ENCODE peak calls at places on chromosomes 4 and X, in five cellular contexts. Q is ovary, U is prostate gland, I is right lobe of liver, T is stomach. F is an unnamed sample.

GRCh38 chr4:113641025-113641431 is 120.5 kb downstream of the CAMK2D start:
- DNase-seq in U (no peak), I (no peak), T (no peak), Q (no peak), F (no peak)

GRCh38 chr4:39259571-39260330 is 77.4 kb downstream of the WDR19 start:
- DNase-seq in I (no peak), Q (no peak), T (no peak), U (no peak), F (no peak)

GRCh38 chrX:151680805-151681204 is 14.5 kb upstream of the PRRG3 start:
- DNase-seq in I (no peak), T (peak; percentile 55), Q (no peak), U (peak; percentile 5), F (peak; percentile 35)

GRCh38 chrX:77749695-77750094 is 36.3 kb downstream of the ATRX start:
- DNase-seq in T (no peak), U (no peak), I (no peak), Q (no peak), F (no peak)

GRCh38 chrX:15619053-15619772 is 18.5 kb upstream of the ACE2 start:
- DNase-seq in U (peak; percentile 40), Q (no peak), I (no peak), T (no peak), F (no peak)

GRCh38 chrX:56733459-56734046 is 4.5 kb downstream of the NBDY start:
- DNase-seq in Q (peak; percentile 61), I (no peak), U (peak; percentile 36), T (peak; percentile 68), F (peak; percentile 50)

GRCh38 chr4:121156822-121157769 is 7.0 kb downstream of the TNIP3 start:
- DNase-seq in U (no peak), T (no peak), Q (no peak), I (peak; percentile 54), F (peak; percentile 22)

GRCh38 chr4:6613676-6614651 is 26.5 kb upstream of the MRFAP1 start:
- DNase-seq in U (no peak), T (no peak), I (no peak), Q (no peak), F (no peak)

GRCh38 chrX:153580700-153581386 is 18.1 kb downstream of the CCNQ start:
- DNase-seq in I (no peak), Q (no peak), U (no peak), T (no peak), F (peak; percentile 39)

GRCh38 chr4:78542373-78542772 is 9.2 kb upstream of the ANXA3 start:
- DNase-seq in T (no peak), Q (no peak), U (no peak), I (no peak), F (no peak)

GRCh38 chr4:118849867-118850812 is 14.2 kb upstream of the SEC24D start:
- DNase-seq in Q (no peak), T (no peak), U (no peak), I (no peak), F (peak; percentile 36)

GRCh38 chrX:18616688-18617087 is 55.2 kb downstream of the RS1 start:
- DNase-seq in Q (no peak), I (no peak), U (no peak), T (no peak), F (no peak)

GRCh38 chr4:18676136-18676922 is 654.8 kb upstream of the LCORL start:
- DNase-seq in T (no peak), U (no peak), Q (no peak), I (no peak), F (no peak)

GRCh38 chr4:2248044-2248780 is 6.3 kb upstream of the HAUS3 start:
- DNase-seq in I (no peak), Q (no peak), T (peak; percentile 17), U (no peak), F (no peak)

GRCh38 chr4:39048291-39048690 is 13.7 kb upstream of the KLHL5 start:
- DNase-seq in Q (no peak), I (no peak), T (no peak), U (no peak), F (no peak)

GRCh38 chrX:47843363-47843762 is 6.7 kb downstream of the ZNF81 start:
- DNase-seq in T (no peak), U (no peak), I (no peak), Q (no peak), F (no peak)

GRCh38 chrX:13144927-13145659 is 100.7 kb upstream of the FAM9C start:
- DNase-seq in Q (no peak), U (no peak), T (no peak), I (no peak), F (no peak)

GRCh38 chrX:103688949-103689348 is 2.5 kb upstream of the MORF4L2 start:
- DNase-seq in U (no peak), T (no peak), I (no peak), Q (no peak), F (no peak)

GRCh38 chr4:73901031-73901430 is 31.8 kb downstream of the CXCL1 start:
- DNase-seq in T (no peak), I (no peak), Q (no peak), U (no peak), F (no peak)

GRCh38 chrX:87005885-87006284 is 511.7 kb upstream of the KLHL4 start:
- DNase-seq in I (no peak), Q (no peak), U (no peak), T (no peak), F (no peak)

GRCh38 chr4:10157478-10158354 is 41.1 kb upstream of the WDR1 start:
- DNase-seq in Q (peak; percentile 23), T (peak; percentile 62), U (peak; percentile 64), I (no peak), F (peak; percentile 58)

GRCh38 chr4:173522874-173523395 is 7.1 kb downstream of the HAND2 start:
- DNase-seq in T (no peak), I (no peak), U (no peak), Q (no peak), F (no peak)

GRCh38 chrX:54786972-54787371 is 11.1 kb downstream of the ITIH6 start:
- DNase-seq in I (no peak), T (peak; percentile 39), U (no peak), Q (no peak), F (peak; percentile 32)

GRCh38 chrX:56216332-56216731 is 15.8 kb upstream of the KLF8 start:
- DNase-seq in U (no peak), I (no peak), Q (no peak), T (no peak), F (no peak)

GRCh38 chrX:9148626-9149385 is 114.9 kb upstream of the FAM9B start:
- DNase-seq in Q (no peak), T (no peak), I (no peak), U (no peak), F (no peak)

GRCh38 chr4:61231421-61231820 is 31.3 kb downstream of the ADGRL3 start:
- DNase-seq in Q (no peak), I (no peak), T (no peak), U (no peak), F (no peak)

GRCh38 chr4:82799006-82799881 is 648 bp upstream of the SCD5 start:
- DNase-seq in T (peak; percentile 38), Q (peak; percentile 47), U (peak; percentile 58), I (no peak), F (no peak)

GRCh38 chr4:53840643-53841042 is 223.8 kb downstream of the CHIC2 start:
- DNase-seq in T (no peak), Q (no peak), I (no peak), U (no peak), F (no peak)

GRCh38 chrX:79366888-79367749 is at the start of gene ITM2A:
- DNase-seq in I (peak; percentile 51), U (no peak), Q (peak; percentile 68), T (peak; percentile 34), F (peak; percentile 64)

GRCh38 chrX:131826572-131826971 is 196.5 kb upstream of the STK26 start:
- DNase-seq in I (no peak), T (no peak), Q (no peak), U (no peak), F (no peak)

GRCh38 chrX:46759645-46759974 is 692 bp upstream of the SLC9A7 start:
- DNase-seq in I (no peak), Q (no peak), U (no peak), T (no peak), F (no peak)
- H3K27ac ChIP-seq in I (no peak overlapping the region), Q (no peak overlapping the region), U (peak overlapping the region; percentile 76), T (peak overlapping the region; percentile 59), F (peak overlapping the region; percentile 14)

DNA sequence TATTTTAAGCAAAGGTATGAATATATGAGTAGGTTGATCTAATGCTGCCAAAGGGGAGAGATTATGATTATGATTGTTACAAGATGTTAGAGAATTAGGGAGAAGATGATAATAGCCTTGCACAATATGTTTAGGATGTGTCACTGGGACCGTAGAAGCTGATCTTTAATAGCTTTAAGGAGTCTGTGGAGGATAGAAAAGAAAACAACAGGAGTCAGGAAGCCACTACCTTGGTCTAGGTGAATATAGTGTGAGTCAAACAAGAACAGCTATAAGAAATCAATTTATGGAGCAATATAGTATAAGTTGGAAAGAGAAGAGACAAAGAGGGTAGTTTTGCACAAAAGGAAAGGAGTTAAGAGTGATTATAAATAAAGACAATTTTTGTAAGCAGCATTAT is 232.7 kb downstream of the FSTL5 start:
- DNase-seq in U (no peak), Q (no peak), T (no peak), I (no peak), F (no peak)
- H3K4me1 ChIP-seq in U (no peaks in the 10 kb centered on the region), Q (no peaks in the 10 kb centered on the region), T (no peaks in the 10 kb centered on the region), I (no peaks in the 10 kb centered on the region), F (no peaks in the 10 kb centered on the region)

GRCh38 chrX:149898554-149898953 is 17.6 kb downstream of the MAGEA8 start:
- DNase-seq in T (no peak), I (no peak), Q (no peak), U (no peak), F (no peak)

GRCh38 chrX:149908727-149909126 is 20.6 kb upstream of the HSFX4 start:
- DNase-seq in Q (no peak), T (no peak), I (no peak), U (no peak), F (no peak)

GRCh38 chrX:149909324-149910177 is 19.8 kb upstream of the HSFX4 start:
- DNase-seq in I (no peak), Q (no peak), U (no peak), T (no peak), F (peak; percentile 28)

GRCh38 chrX:149908308-149908707 is 21.1 kb upstream of the HSFX4 start:
- DNase-seq in T (no peak), I (no peak), U (no peak), Q (no peak), F (no peak)

GRCh38 chrX:149903889-149904748 is 23.1 kb downstream of the MAGEA8 start:
- DNase-seq in I (no peak), Q (no peak), U (no peak), T (no peak), F (no peak)
- H3K4me3 ChIP-seq in I (no peak overlapping the region), Q (no peak overlapping the region), U (no peak overlapping the region), T (peak overlapping the region; percentile 18), F (no peak overlapping the region)

GRCh38 chr4:109969087-109969486 is 56.4 kb downstream of the EGF start:
- DNase-seq in U (no peak), Q (no peak), I (no peak), T (no peak), F (no peak)
- H3K27ac ChIP-seq in U (no peak overlapping the region), Q (no peak overlapping the region), I (no peak overlapping the region), T (no peak overlapping the region), F (no peak overlapping the region)

GRCh38 chr4:87029356-87029755 is 94.5 kb downstream of the AFF1 start:
- DNase-seq in U (no peak), I (no peak), T (no peak), Q (no peak), F (no peak)
- H3K4me1 ChIP-seq in U (peaks cover 45% of the 10 kb centered on the region), I (peaks cover 5% of the 10 kb centered on the region), T (peaks cover 98% of the 10 kb centered on the region), Q (peaks cover 53% of the 10 kb centered on the region), F (peaks cover 14% of the 10 kb centered on the region)

GRCh38 chrX:63581906-63582305 is 203.1 kb downstream of the ARHGEF9 start:
- DNase-seq in T (no peak), Q (no peak), U (no peak), I (no peak), F (no peak)
- H3K4me3 ChIP-seq in T (no peak overlapping the region), Q (no peak overlapping the region), U (no peak overlapping the region), I (no peak overlapping the region), F (no peak overlapping the region)

F was measured in CD4-positive, CD25-positive, alpha-beta regulatory T cell.